ENCODE peak calls at places on chromosomes 4 and X, in seven cellular contexts. One of them, this sample, is unnamed.

GRCh38 chr4:121784975-121785374 is 16.1 kb upstream of the EXOSC9 start:
- DNase-seq in CD4-positive, alpha-beta memory T cell: no peak
- DNase-seq in gastrocnemius medialis: no peak
- DNase-seq in substantia nigra: no peak
- DNase-seq in WTC11: no peak
- DNase-seq in NCI-H82: no peak
- DNase-seq in HT-29: no peak
- DNase-seq in this sample: peak

GRCh38 chr4:64895031-64895430 is 485.8 kb upstream of the TECRL start:
- DNase-seq in WTC11: no peak
- DNase-seq in NCI-H82: no peak
- DNase-seq in substantia nigra: no peak
- DNase-seq in gastrocnemius medialis: no peak
- DNase-seq in CD4-positive, alpha-beta memory T cell: no peak
- DNase-seq in HT-29: no peak
- DNase-seq in this sample: no peak

GRCh38 chr4:107258359-107258758 is 222.2 kb upstream of the DKK2 start:
- DNase-seq in gastrocnemius medialis: no peak
- DNase-seq in substantia nigra: no peak
- DNase-seq in CD4-positive, alpha-beta memory T cell: no peak
- DNase-seq in HT-29: no peak
- DNase-seq in NCI-H82: no peak
- DNase-seq in WTC11: no peak
- DNase-seq in this sample: peak

GRCh38 chr4:16889945-16890344 is 8.5 kb downstream of the LDB2 start:
- DNase-seq in NCI-H82: no peak
- DNase-seq in CD4-positive, alpha-beta memory T cell: no peak
- DNase-seq in HT-29: no peak
- DNase-seq in gastrocnemius medialis: no peak
- DNase-seq in WTC11: no peak
- DNase-seq in substantia nigra: no peak
- DNase-seq in this sample: no peak

GRCh38 chr4:97923096-97923495 is 220.2 kb downstream of the STPG2 start:
- DNase-seq in CD4-positive, alpha-beta memory T cell: no peak
- DNase-seq in substantia nigra: no peak
- DNase-seq in WTC11: no peak
- DNase-seq in NCI-H82: no peak
- DNase-seq in gastrocnemius medialis: no peak
- DNase-seq in HT-29: no peak
- DNase-seq in this sample: no peak

GRCh38 chr4:81084624-81085023 is 54.1 kb downstream of the BMP3 start:
- DNase-seq in NCI-H82: no peak
- DNase-seq in HT-29: no peak
- DNase-seq in substantia nigra: no peak
- DNase-seq in WTC11: no peak
- DNase-seq in CD4-positive, alpha-beta memory T cell: no peak
- DNase-seq in gastrocnemius medialis: no peak
- DNase-seq in this sample: no peak

GRCh38 chrX:12949927-12950656 is 24.8 kb upstream of the TMSB4X start:
- DNase-seq in HT-29: peak
- DNase-seq in CD4-positive, alpha-beta memory T cell: peak
- DNase-seq in NCI-H82: peak
- DNase-seq in WTC11: no peak
- DNase-seq in substantia nigra: peak
- DNase-seq in gastrocnemius medialis: peak
- DNase-seq in this sample: peak

GRCh38 chr4:138835833-138836521 is 179.6 kb upstream of the NOCT start:
- DNase-seq in NCI-H82: no peak
- DNase-seq in gastrocnemius medialis: no peak
- DNase-seq in WTC11: no peak
- DNase-seq in HT-29: peak
- DNase-seq in CD4-positive, alpha-beta memory T cell: no peak
- DNase-seq in substantia nigra: no peak
- DNase-seq in this sample: no peak

GRCh38 chr4:128590034-128590740 is 219.3 kb upstream of the JADE1 start:
- DNase-seq in CD4-positive, alpha-beta memory T cell: no peak
- DNase-seq in NCI-H82: no peak
- DNase-seq in substantia nigra: no peak
- DNase-seq in WTC11: no peak
- DNase-seq in HT-29: no peak
- DNase-seq in gastrocnemius medialis: no peak
- DNase-seq in this sample: no peak

GRCh38 chr4:7351014-7351413 is 83.7 kb downstream of the PSAPL1 start:
- DNase-seq in NCI-H82: no peak
- DNase-seq in HT-29: no peak
- DNase-seq in CD4-positive, alpha-beta memory T cell: no peak
- DNase-seq in substantia nigra: peak
- DNase-seq in gastrocnemius medialis: no peak
- DNase-seq in WTC11: no peak
- DNase-seq in this sample: no peak

GRCh38 chr4:163665521-163666334 is 171.2 kb downstream of the TMA16 start:
- DNase-seq in CD4-positive, alpha-beta memory T cell: no peak
- DNase-seq in NCI-H82: no peak
- DNase-seq in substantia nigra: no peak
- DNase-seq in HT-29: no peak
- DNase-seq in gastrocnemius medialis: no peak
- DNase-seq in WTC11: no peak
- DNase-seq in this sample: no peak

GRCh38 chr4:185190001-185190856 is 13.6 kb downstream of the CFAP97 start:
- DNase-seq in WTC11: no peak
- DNase-seq in HT-29: no peak
- DNase-seq in gastrocnemius medialis: no peak
- DNase-seq in CD4-positive, alpha-beta memory T cell: no peak
- DNase-seq in NCI-H82: no peak
- DNase-seq in substantia nigra: no peak
- DNase-seq in this sample: no peak

GRCh38 chr4:65623509-65623908 is 46.8 kb downstream of the EPHA5 start:
- DNase-seq in gastrocnemius medialis: no peak
- DNase-seq in WTC11: no peak
- DNase-seq in NCI-H82: no peak
- DNase-seq in CD4-positive, alpha-beta memory T cell: no peak
- DNase-seq in HT-29: no peak
- DNase-seq in substantia nigra: no peak
- DNase-seq in this sample: peak

GRCh38 chr4:76740866-76741662 is 156.9 kb downstream of the SOWAHB start:
- DNase-seq in gastrocnemius medialis: no peak
- DNase-seq in HT-29: no peak
- DNase-seq in substantia nigra: no peak
- DNase-seq in WTC11: no peak
- DNase-seq in CD4-positive, alpha-beta memory T cell: no peak
- DNase-seq in NCI-H82: no peak
- DNase-seq in this sample: no peak

GRCh38 chr4:81844717-81845116 is 373.0 kb upstream of the RASGEF1B start:
- DNase-seq in gastrocnemius medialis: peak
- DNase-seq in substantia nigra: peak
- DNase-seq in NCI-H82: peak
- DNase-seq in HT-29: peak
- DNase-seq in WTC11: peak
- DNase-seq in CD4-positive, alpha-beta memory T cell: peak
- DNase-seq in this sample: peak

GRCh38 chrX:110412971-110413726 is 54.5 kb downstream of the RTL9 start:
- DNase-seq in HT-29: peak
- DNase-seq in NCI-H82: peak
- DNase-seq in substantia nigra: no peak
- DNase-seq in gastrocnemius medialis: peak
- DNase-seq in CD4-positive, alpha-beta memory T cell: peak
- DNase-seq in WTC11: peak
- DNase-seq in this sample: no peak

GRCh38 chr4:139522457-139522856 is 33.6 kb downstream of the SETD7 start:
- DNase-seq in WTC11: no peak
- DNase-seq in NCI-H82: peak
- DNase-seq in CD4-positive, alpha-beta memory T cell: no peak
- DNase-seq in substantia nigra: no peak
- DNase-seq in gastrocnemius medialis: no peak
- DNase-seq in HT-29: no peak
- DNase-seq in this sample: no peak

GRCh38 chr4:687048-687974 is 1.6 kb downstream of the SLC49A3 start:
- DNase-seq in gastrocnemius medialis: peak
- DNase-seq in HT-29: peak
- DNase-seq in NCI-H82: no peak
- DNase-seq in substantia nigra: no peak
- DNase-seq in CD4-positive, alpha-beta memory T cell: no peak
- DNase-seq in WTC11: no peak
- DNase-seq in this sample: peak

GRCh38 chr4:68906238-68907137 is 45.1 kb downstream of the UGT2A3 start:
- DNase-seq in NCI-H82: no peak
- DNase-seq in HT-29: no peak
- DNase-seq in gastrocnemius medialis: no peak
- DNase-seq in substantia nigra: no peak
- DNase-seq in CD4-positive, alpha-beta memory T cell: no peak
- DNase-seq in WTC11: peak
- DNase-seq in this sample: no peak

GRCh38 chrX:13087322-13088154 is 43.1 kb upstream of the FAM9C start:
- DNase-seq in substantia nigra: no peak
- DNase-seq in WTC11: no peak
- DNase-seq in CD4-positive, alpha-beta memory T cell: peak
- DNase-seq in HT-29: peak
- DNase-seq in gastrocnemius medialis: no peak
- DNase-seq in NCI-H82: no peak
- DNase-seq in this sample: peak

GRCh38 chr4:98484031-98484430 is 174.4 kb downstream of the TSPAN5 start:
- DNase-seq in WTC11: no peak
- DNase-seq in NCI-H82: no peak
- DNase-seq in HT-29: peak
- DNase-seq in substantia nigra: no peak
- DNase-seq in CD4-positive, alpha-beta memory T cell: no peak
- DNase-seq in gastrocnemius medialis: no peak
- DNase-seq in this sample: no peak

GRCh38 chr4:124177647-124178425 is 534.7 kb downstream of the ANKRD50 start:
- DNase-seq in CD4-positive, alpha-beta memory T cell: no peak
- DNase-seq in WTC11: no peak
- DNase-seq in HT-29: peak
- DNase-seq in gastrocnemius medialis: no peak
- DNase-seq in substantia nigra: no peak
- DNase-seq in NCI-H82: no peak
- DNase-seq in this sample: peak

GRCh38 chrX:26590849-26591248 is 374.9 kb downstream of the MAGEB5 start:
- DNase-seq in CD4-positive, alpha-beta memory T cell: no peak
- DNase-seq in gastrocnemius medialis: no peak
- DNase-seq in HT-29: no peak
- DNase-seq in WTC11: no peak
- DNase-seq in substantia nigra: no peak
- DNase-seq in NCI-H82: no peak
- DNase-seq in this sample: no peak

GRCh38 chr4:36333303-36333877 is 52.0 kb downstream of the DTHD1 start:
- DNase-seq in HT-29: no peak
- DNase-seq in substantia nigra: no peak
- DNase-seq in CD4-positive, alpha-beta memory T cell: no peak
- DNase-seq in WTC11: no peak
- DNase-seq in gastrocnemius medialis: no peak
- DNase-seq in NCI-H82: no peak
- DNase-seq in this sample: no peak

GRCh38 chrX:39327255-39327654 is 526.0 kb downstream of the MID1IP1 start:
- DNase-seq in CD4-positive, alpha-beta memory T cell: no peak
- DNase-seq in gastrocnemius medialis: no peak
- DNase-seq in NCI-H82: no peak
- DNase-seq in substantia nigra: no peak
- DNase-seq in HT-29: no peak
- DNase-seq in WTC11: no peak
- DNase-seq in this sample: no peak

GRCh38 chr4:100086766-100087431 is 103.4 kb downstream of the DDIT4L start:
- DNase-seq in HT-29: no peak
- DNase-seq in gastrocnemius medialis: no peak
- DNase-seq in substantia nigra: no peak
- DNase-seq in NCI-H82: no peak
- DNase-seq in WTC11: no peak
- DNase-seq in CD4-positive, alpha-beta memory T cell: no peak
- DNase-seq in this sample: no peak

GRCh38 chr4:83028976-83029375 is 6.0 kb upstream of the COPS4 start:
- DNase-seq in NCI-H82: no peak
- DNase-seq in gastrocnemius medialis: no peak
- DNase-seq in WTC11: no peak
- DNase-seq in substantia nigra: no peak
- DNase-seq in HT-29: no peak
- DNase-seq in CD4-positive, alpha-beta memory T cell: no peak
- DNase-seq in this sample: no peak

GRCh38 chrX:7614616-7615015 is 228.4 kb upstream of the VCX start:
- DNase-seq in HT-29: no peak
- DNase-seq in WTC11: no peak
- DNase-seq in substantia nigra: no peak
- DNase-seq in gastrocnemius medialis: no peak
- DNase-seq in NCI-H82: no peak
- DNase-seq in CD4-positive, alpha-beta memory T cell: no peak
- DNase-seq in this sample: no peak

This sample was measured in A172.